ENCODE peak calls at places on chromosomes 5 and 9, in six cellular contexts. P is lower lobe of right lung; L is SJSA1; B is CD4-positive, alpha-beta memory T cell; O is CD8-positive, alpha-beta memory T cell; Z is heart right ventricle. G is an unnamed sample.

GRCh38 chr5:5341531-5342292 is 80.8 kb upstream of the ICE1 start:
- DNase-seq in Z (no peak), O (no peak), P (no peak), B (no peak), L (no peak), G (no peak)

GRCh38 chr5:170917113-170917512 is 55.3 kb downstream of the RANBP17 start:
- DNase-seq in Z (no peak), B (no peak), L (no peak), P (no peak), O (no peak), G (no peak)

GRCh38 chr5:111950660-111951059 is 193.7 kb upstream of the NREP start:
- DNase-seq in O (no peak), P (no peak), B (no peak), Z (no peak), L (no peak), G (no peak)

GRCh38 chr5:6736106-6736505 is 22.9 kb downstream of the TENT4A start:
- DNase-seq in L (no peak), P (no peak), Z (no peak), O (no peak), B (no peak), G (no peak)

GRCh38 chr9:137165250-137165836 is 4.5 kb downstream of the LRRC26 start:
- DNase-seq in Z (no peak), B (no peak), P (no peak), O (no peak), L (no peak), G (no peak)

GRCh38 chr5:154162475-154163217 is 27.9 kb upstream of the GALNT10 start:
- DNase-seq in P (no peak), O (no peak), Z (no peak), B (no peak), L (no peak), G (no peak)

GRCh38 chr9:136308262-136309053 is 4.6 kb upstream of the CCDC187 start:
- DNase-seq in L (no peak), B (no peak), O (no peak), Z (no peak), P (no peak), G (no peak)

GRCh38 chr9:115845648-115846312 is 307.8 kb upstream of the PAPPA start:
- DNase-seq in L (no peak), O (no peak), P (no peak), B (no peak), Z (no peak), G (no peak)

GRCh38 chr5:139638736-139639618 is 9.2 kb upstream of the CXXC5 start:
- DNase-seq in B (no peak), Z (no peak), P (no peak), L (no peak), O (no peak), G (no peak)

GRCh38 chr9:77514886-77515711 is 133.0 kb downstream of the GNA14 start:
- DNase-seq in O (no peak), P (no peak), Z (no peak), L (peak; percentile 61), B (no peak), G (no peak)

GRCh38 chr5:160315968-160316367 is 3.6 kb upstream of the CCNJL start:
- DNase-seq in B (no peak), L (peak; percentile 95), P (no peak), Z (no peak), O (no peak), G (peak; percentile 17)

GRCh38 chr9:88990721-88991065 is 575 bp upstream of the S1PR3 start:
- DNase-seq in B (no peak), Z (peak; percentile 49), O (no peak), L (no peak), P (no peak), G (no peak)

GRCh38 chr5:92884464-92884863 is 696.6 kb downstream of the NR2F1-AS1 start:
- DNase-seq in B (no peak), O (no peak), Z (no peak), P (no peak), L (no peak), G (no peak)

GRCh38 chr5:87081511-87082372 is 185.9 kb upstream of the RASA1 start:
- DNase-seq in Z (no peak), L (no peak), B (peak; percentile 48), O (peak; percentile 53), P (no peak), G (no peak)

GRCh38 chr5:81233080-81233634 is at the start of gene CKMT2:
- DNase-seq in B (no peak), L (no peak), O (no peak), P (peak; percentile 81), Z (peak; percentile 88), G (peak; percentile 84)
- H3K4me3 ChIP-seq in B (no peak within 1 kb of the TSS), L (no peak within 1 kb of the TSS), O (no peak within 1 kb of the TSS), P (peak within 1 kb of the TSS; percentile 47), Z (peak within 1 kb of the TSS; percentile 44), G (no peak within 1 kb of the TSS)

GRCh38 chr9:131612851-131613250 is 67.5 kb downstream of the PRRT1B start:
- DNase-seq in Z (peak; percentile 2), O (no peak), B (no peak), L (no peak), P (no peak), G (no peak)
- H3K9me3 ChIP-seq in Z (no peaks in the 10 kb centered on the region), O (no peaks in the 10 kb centered on the region), B (no peaks in the 10 kb centered on the region), L (no peaks in the 10 kb centered on the region), P (no peaks in the 10 kb centered on the region), G (no peaks in the 10 kb centered on the region)

DNA sequence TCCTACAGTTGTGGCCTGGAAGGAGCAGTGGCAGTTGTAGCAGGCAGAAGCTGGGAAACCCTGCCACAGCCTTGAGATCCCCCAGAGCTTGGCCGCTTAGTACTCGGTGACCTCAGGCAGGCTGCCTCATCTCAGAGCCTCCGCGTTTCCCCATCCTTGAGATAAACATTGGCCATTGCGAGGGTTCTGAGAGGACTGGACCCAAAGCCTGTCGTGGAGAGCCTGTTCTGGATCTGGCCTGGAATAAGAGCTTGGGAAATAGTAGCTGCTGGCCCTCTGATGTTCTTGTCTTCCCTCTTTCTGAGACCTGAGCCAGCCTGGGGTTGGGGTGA is 1.3 kb downstream of the MIGA2 start:
- DNase-seq in O (no peak), L (no peak), Z (no peak), P (no peak), B (no peak), G (peak; percentile 31)
- H3K27ac ChIP-seq in O (peak overlapping the region; percentile 74), L (no peak overlapping the region), Z (peak overlapping the region; percentile 75), P (no peak overlapping the region), B (no peak overlapping the region), G (no peak overlapping the region)

DNA sequence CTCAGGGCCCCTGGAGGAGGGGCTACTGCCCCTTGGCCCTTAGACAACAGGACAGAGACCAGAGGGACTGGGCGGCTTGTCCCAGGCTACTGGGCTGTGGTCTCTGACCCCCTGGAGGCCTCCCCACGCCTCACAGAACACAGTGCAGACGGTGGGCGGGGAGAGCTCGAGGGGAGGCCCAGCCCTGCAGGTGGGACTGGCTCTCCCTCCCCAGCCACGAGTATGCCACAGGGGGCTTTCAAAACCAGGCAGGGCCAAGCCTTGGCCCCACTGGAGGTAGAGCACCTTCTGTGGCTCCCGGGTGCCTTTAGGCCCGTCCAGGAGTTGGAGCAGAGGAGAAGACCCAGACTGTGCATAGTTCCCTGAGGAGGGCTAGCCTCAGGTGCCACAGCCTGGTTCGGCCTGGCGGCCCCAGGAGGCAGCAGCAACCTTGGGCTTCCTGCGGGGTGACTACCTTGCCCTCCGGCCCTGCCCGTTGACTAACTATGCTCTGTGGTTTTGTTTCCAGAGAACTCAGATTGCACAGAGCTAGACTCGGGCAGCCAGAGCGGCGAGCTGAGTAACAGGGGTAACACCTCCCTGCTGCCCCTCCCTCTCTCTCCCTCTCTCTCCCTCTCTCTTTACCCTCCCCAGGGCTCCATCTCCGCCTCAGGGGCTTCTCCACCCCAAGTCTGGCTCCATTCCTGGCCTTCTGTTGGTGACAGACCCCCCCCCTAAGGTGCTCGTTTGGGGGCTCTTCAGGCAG is 15.5 kb downstream of the CARD19 start:
- DNase-seq in O (peak; percentile 33), Z (no peak), L (no peak), P (peak; percentile 66), B (peak; percentile 22), G (no peak)
- H3K4me3 ChIP-seq in O (no peak overlapping the region), Z (no peak overlapping the region), L (no peak overlapping the region), P (no peak overlapping the region), B (no peak overlapping the region), G (no peak overlapping the region)

GRCh38 chr5:1262381-1262780 is 32.5 kb downstream of the TERT start:
- DNase-seq in Z (no peak), L (no peak), P (no peak), B (no peak), O (no peak), G (no peak)

GRCh38 chr5:1259806-1260480 is 34.8 kb downstream of the SLC6A18 start:
- DNase-seq in B (no peak), L (no peak), O (no peak), Z (no peak), P (no peak), G (no peak)

GRCh38 chr5:1265026-1265425 is 29.8 kb downstream of the TERT start:
- DNase-seq in Z (no peak), O (no peak), B (no peak), P (no peak), L (no peak), G (no peak)

GRCh38 chr5:1264211-1264610 is 30.7 kb downstream of the TERT start:
- DNase-seq in B (no peak), P (no peak), Z (no peak), L (no peak), O (no peak), G (no peak)

GRCh38 chr5:1261643-1262042 is 33.2 kb downstream of the TERT start:
- DNase-seq in B (no peak), L (no peak), P (no peak), O (no peak), Z (no peak), G (no peak)
- H3K9me3 ChIP-seq in B (no peaks in the 10 kb centered on the region), L (no peaks in the 10 kb centered on the region), P (no peaks in the 10 kb centered on the region), O (no peaks in the 10 kb centered on the region), Z (peaks cover 18% of the 10 kb centered on the region), G (no peaks in the 10 kb centered on the region)

DNA sequence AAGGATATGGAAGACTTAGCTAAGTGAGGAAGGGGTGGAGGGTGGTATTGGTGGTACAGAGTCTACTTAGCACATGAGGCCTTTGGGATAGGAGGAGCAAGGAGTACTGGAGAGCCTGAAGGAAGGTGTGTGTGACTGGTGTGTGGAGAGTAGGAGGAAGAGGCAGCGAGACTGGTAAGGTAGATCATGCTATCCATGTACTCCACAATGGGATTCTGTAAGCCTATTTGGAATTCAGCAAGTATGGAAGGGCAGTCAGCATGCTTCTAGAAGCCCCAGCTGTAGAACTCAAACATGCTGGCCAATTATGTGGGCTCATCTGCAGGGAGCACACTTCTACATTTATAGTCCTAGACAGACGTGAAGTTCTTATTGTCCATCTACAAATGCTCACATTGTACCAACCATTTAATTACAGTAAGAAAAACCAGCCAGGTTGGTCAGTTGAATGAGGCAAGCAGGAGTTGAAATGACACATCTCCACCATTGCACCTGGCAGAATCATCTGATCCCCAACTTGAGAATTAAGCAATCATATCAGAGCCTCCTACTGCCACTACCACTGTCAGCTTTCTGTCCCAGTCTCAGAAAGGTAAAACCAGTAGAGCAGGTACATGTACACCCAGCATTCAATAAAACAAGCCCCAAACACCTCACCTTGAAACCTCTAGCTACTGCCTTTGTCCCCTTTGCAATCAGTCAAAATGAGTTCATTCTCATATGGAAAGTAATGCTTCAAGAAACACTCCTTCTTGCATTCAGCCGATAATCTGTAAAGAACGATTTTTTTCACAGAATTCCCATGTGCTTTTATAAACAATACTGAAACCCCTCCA is 60.9 kb upstream of the GLRX start:
- DNase-seq in P (no peak), B (no peak), O (no peak), L (no peak), Z (no peak), G (no peak)
- H3K27ac ChIP-seq in P (no peak overlapping the region), B (no peak overlapping the region), O (no peak overlapping the region), L (no peak overlapping the region), Z (no peak overlapping the region), G (no peak overlapping the region)

G was measured in body of pancreas.